ENCODE peak calls at places on chromosomes 2 and 18, in ten cellular contexts. F is NCI-H510A treated with DMSO at 0.1 percent for 48 hours; G is tibial nerve; L is activated CD4-positive, CD25-positive, alpha-beta regulatory T cell treated with anti-CD3 and anti-CD28 coated beads, Interleukin-2, amount 50 U/mL, for 72 hours; U is activated CD4-positive, alpha-beta T cell treated with anti-CD3 and anti-CD28 coated beads, Interleukin-2, amount 50 U/mL, for 48 hours; K is fibroblast of lung; H is activated naive CD8-positive, alpha-beta T cell treated with anti-CD3 and anti-CD28 coated beads, Interleukin-2, amount 10 ng/mL, durations not matched to agents 7 days and 5 days; B is activated naive CD4-positive, alpha-beta T cell treated with anti-CD3 and anti-CD28 coated beads, Interleukin-2, amount 50 U/mL, for 16 hours; V is skeletal muscle cell; Z is stimulated activated CD4-positive, alpha-beta T cell treated with anti-CD3 and anti-CD28 coated beads, TNF-alpha, amount 100 ng/mL, for 1 hour. R is an unnamed sample.

GRCh38 chr2:38377501-38378258 is 607 bp upstream of the ATL2 start:
- DNase-seq in F (peak), G (no peak), L (no peak), U (no peak), K (peak), H (no peak), B (no peak), V (peak), Z (no peak), R (peak)

GRCh38 chr2:164920430-164920829 is 34.9 kb downstream of the SLC38A11 start:
- DNase-seq in F (peak), G (no peak), L (no peak), U (no peak), K (peak), H (no peak), B (no peak), V (peak), Z (no peak), R (peak)

GRCh38 chr18:33594799-33595198 is 16.8 kb downstream of the ASXL3 start:
- DNase-seq in F (no peak), G (no peak), L (no peak), U (no peak), K (peak), H (no peak), B (no peak), V (no peak), Z (no peak), R (no peak)

GRCh38 chr2:182715121-182715895 is 749 bp upstream of the DNAJC10 start:
- DNase-seq in F (peak), G (no peak), L (no peak), U (no peak), K (peak), H (no peak), B (no peak), V (no peak), Z (no peak), R (no peak)

GRCh38 chr18:23283933-23284430 is 148.7 kb downstream of the CABLES1 start:
- DNase-seq in F (no peak), G (no peak), L (no peak), U (peak), K (peak), H (no peak), B (no peak), V (no peak), Z (no peak), R (no peak)

GRCh38 chr2:37892436-37893114 is 32.5 kb upstream of the RMDN2 start:
- DNase-seq in F (no peak), G (no peak), L (no peak), U (no peak), K (no peak), H (no peak), B (no peak), V (no peak), Z (no peak), R (no peak)

GRCh38 chr2:170512271-170512670 is 202.9 kb upstream of the SP5 start:
- DNase-seq in F (no peak), G (no peak), L (no peak), U (no peak), K (no peak), H (no peak), B (no peak), V (no peak), Z (no peak), R (no peak)

GRCh38 chr2:101745711-101746694 is 48.5 kb downstream of the MAP4K4 start:
- DNase-seq in F (no peak), G (no peak), L (no peak), U (no peak), K (peak), H (no peak), B (no peak), V (no peak), Z (no peak), R (no peak)

GRCh38 chr2:627340-627709 is 49.9 kb downstream of the TMEM18 start:
- DNase-seq in F (no peak), G (no peak), L (no peak), U (no peak), K (no peak), H (no peak), B (no peak), V (no peak), Z (no peak), R (no peak)